ENCODE peak calls at places on chromosomes 7 and 10, in six cellular contexts. T, C, V, K, F and H are unnamed samples.
A peak's percentile ranks its signal among the peaks of the same experiment; 100 is the strongest.

GRCh38 chr7:70371652-70372051 is 760.3 kb upstream of the GALNT17 start:
- DNase-seq in T (no peak), C (no peak), V (no peak), K (no peak), F (no peak), H (no peak)

GRCh38 chr10:116255931-116256748 is 16.9 kb downstream of the GFRA1 start:
- DNase-seq in T (no peak), C (no peak), V (no peak), K (no peak), F (no peak), H (no peak)

GRCh38 chr10:11442001-11442773 is 169.3 kb downstream of the USP6NL start:
- DNase-seq in T (no peak), C (no peak), V (no peak), K (no peak), F (no peak), H (no peak)

GRCh38 chr7:141709749-141710148 is 1.6 kb downstream of the WEE2 start:
- DNase-seq in T (no peak), C (no peak), V (no peak), K (no peak), F (no peak), H (no peak)

GRCh38 chr10:114556236-114557122 is 101.6 kb downstream of the ABLIM1 start:
- DNase-seq in T (no peak), C (no peak), V (no peak), K (no peak), F (no peak), H (no peak)

GRCh38 chr7:7913506-7913905 is 55.1 kb upstream of the GLCCI1 start:
- DNase-seq in T (no peak), C (no peak), V (no peak), K (no peak), F (no peak), H (no peak)

GRCh38 chr10:84613336-84614021 is 285.1 kb downstream of the CCSER2 start:
- DNase-seq in T (peak; percentile 78), C (peak; percentile 48), V (no peak), K (peak; percentile 85), F (peak; percentile 55), H (peak; percentile 55)

GRCh38 chr7:158820656-158821055 is 8.7 kb downstream of the ESYT2 start:
- DNase-seq in T (no peak), C (no peak), V (no peak), K (no peak), F (no peak), H (no peak)

GRCh38 chr10:23384364-23384763 is 39.8 kb upstream of the C10orf67 start:
- DNase-seq in T (no peak), C (peak; percentile 9), V (no peak), K (no peak), F (no peak), H (no peak)

GRCh38 chr10:109957092-109957797 is 33.9 kb upstream of the XPNPEP1 start:
- DNase-seq in T (no peak), C (no peak), V (no peak), K (no peak), F (no peak), H (no peak)

GRCh38 chr7:65554-65953 is 126.8 kb upstream of the FAM20C start:
- DNase-seq in T (no peak), C (no peak), V (peak; percentile 80), K (peak; percentile 75), F (peak; percentile 4), H (no peak)

GRCh38 chr10:60414877-60415585 is 25.4 kb upstream of the ANK3 start:
- DNase-seq in T (peak; percentile 26), C (peak; percentile 92), V (no peak), K (no peak), F (no peak), H (no peak)

GRCh38 chr10:88238515-88238914 is 344.6 kb downstream of the RNLS start:
- DNase-seq in T (no peak), C (no peak), V (no peak), K (no peak), F (no peak), H (no peak)

GRCh38 chr10:102555781-102556328 is 52.1 kb downstream of the SUFU start:
- DNase-seq in T (peak; percentile 52), C (peak; percentile 66), V (peak; percentile 81), K (no peak), F (no peak), H (no peak)

GRCh38 chr7:135217645-135218509 is 6.6 kb upstream of the WDR91 start:
- DNase-seq in T (peak; percentile 34), C (no peak), V (no peak), K (no peak), F (no peak), H (no peak)

GRCh38 chr7:73899731-73900142 is 38.8 kb downstream of the TMEM270 start:
- DNase-seq in T (no peak), C (peak; percentile 27), V (peak; percentile 90), K (no peak), F (no peak), H (no peak)

GRCh38 chr10:124020871-124021823 is 72.3 kb downstream of the CHST15 start:
- DNase-seq in T (no peak), C (no peak), V (peak; percentile 23), K (peak; percentile 48), F (no peak), H (no peak)

GRCh38 chr7:95921543-95921942 is 149.2 kb downstream of the DYNC1I1 start:
- DNase-seq in T (no peak), C (no peak), V (no peak), K (no peak), F (no peak), H (no peak)

DNA sequence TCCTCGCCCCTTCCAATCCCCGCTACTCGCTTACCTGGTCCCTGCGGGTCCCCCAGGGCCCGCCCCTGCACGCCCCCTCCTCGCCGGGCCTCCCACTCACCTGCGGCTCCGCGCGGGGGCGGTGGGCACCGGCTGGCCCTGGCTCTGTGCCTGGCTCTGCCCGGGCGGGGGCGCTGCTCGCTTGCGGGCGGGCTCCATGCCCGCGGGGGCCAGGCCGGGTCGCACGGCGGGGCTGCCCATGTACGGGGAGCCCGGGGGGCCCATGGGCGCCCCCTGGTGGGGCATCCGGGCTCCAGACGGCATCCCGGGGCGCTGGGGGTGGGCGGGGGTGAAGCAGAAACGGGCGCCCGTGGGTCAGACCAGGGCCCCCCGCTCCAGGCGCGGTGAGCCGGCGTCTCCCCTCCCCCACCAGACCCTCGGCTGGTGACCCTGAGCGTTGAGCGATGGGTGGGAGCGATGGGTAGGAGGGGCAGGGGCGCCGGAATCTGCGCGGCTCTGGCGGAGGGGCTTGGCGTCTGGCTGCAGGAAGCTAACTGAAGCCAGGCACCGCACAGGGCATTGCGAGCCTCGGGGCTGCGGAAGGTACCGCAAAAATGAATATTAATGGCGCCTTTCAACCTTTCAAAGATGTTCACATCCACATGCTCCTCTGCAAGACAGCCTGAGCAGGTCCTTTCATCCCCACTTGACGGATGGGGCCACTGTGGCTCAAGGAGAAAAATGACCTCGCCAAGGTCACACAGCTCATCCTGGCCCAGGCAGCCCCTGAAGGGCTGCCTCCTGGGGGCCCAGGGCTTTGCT is 2.9 kb downstream of the SMARCD3 start:
- DNase-seq in T (peak; percentile 83), C (no peak), V (peak; percentile 76), K (peak; percentile 67), F (peak; percentile 59), H (no peak)
- TF ChIP-seq CTCF in T (peak; percentile 70), C (peak; percentile 53), V (peak; percentile 56), K (peak; percentile 62), F (peak; percentile 72), H (peak; percentile 53)

DNA sequence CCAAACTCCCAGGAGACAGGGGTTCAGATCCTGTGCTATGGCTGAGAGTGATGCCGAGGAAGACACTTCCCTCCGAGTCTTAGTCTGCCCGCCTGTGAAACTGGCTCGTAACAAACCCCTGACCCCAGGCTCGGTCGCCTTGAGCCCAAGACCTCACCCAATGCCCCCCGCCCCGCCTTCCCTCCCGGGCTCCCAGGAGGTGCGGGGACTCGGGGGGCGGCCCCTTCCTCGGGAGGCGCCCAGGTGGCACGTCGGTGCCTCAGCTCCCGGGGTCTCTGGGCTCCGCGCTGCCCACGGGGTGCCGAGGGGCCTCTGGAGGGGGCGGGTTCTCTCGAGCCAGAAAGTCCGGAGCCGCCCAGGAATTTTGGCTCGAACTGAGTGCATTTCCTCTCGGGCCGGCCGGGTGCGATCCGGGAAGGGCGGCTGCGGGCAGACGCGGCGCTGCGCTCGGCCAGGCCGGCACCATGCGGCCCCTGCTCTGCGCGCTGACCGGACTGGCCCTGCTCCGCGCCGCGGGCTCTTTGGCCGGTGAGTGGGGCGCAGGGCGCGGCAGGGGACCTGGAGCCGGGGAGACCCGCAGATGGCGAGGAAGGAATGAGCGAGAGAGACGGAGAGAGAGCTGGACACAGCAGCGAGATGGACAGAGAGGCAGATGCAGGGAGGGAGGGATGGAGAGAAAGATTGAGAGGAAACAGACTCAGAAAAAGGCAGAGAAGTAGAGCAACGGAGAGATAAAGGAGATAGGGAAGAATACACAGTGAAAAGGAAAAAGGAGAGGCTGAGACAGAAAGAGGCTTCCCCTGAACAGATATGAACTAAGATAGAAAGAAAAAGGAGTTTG is at the start of gene PLAC9:
- DNase-seq in T (peak; percentile 53), C (no peak), V (peak; percentile 76), K (no peak), F (peak; percentile 54), H (no peak)
- H3K4me3 ChIP-seq in T (peak within 1 kb of the TSS; percentile 87), C (peak within 1 kb of the TSS; percentile 58), V (peak within 1 kb of the TSS; percentile 62), K (peak within 1 kb of the TSS; percentile 67), F (peak within 1 kb of the TSS; percentile 48), H (peak within 1 kb of the TSS; percentile 60)

GRCh38 chr7:28417321-28417940 is 5.1 kb downstream of the CREB5 start:
- DNase-seq in T (no peak), C (no peak), V (no peak), K (no peak), F (no peak), H (no peak)

GRCh38 chr7:28418311-28418710 is 6.0 kb downstream of the CREB5 start:
- DNase-seq in T (no peak), C (no peak), V (no peak), K (no peak), F (no peak), H (no peak)

GRCh38 chr7:28423919-28424514 is 11.7 kb downstream of the CREB5 start:
- DNase-seq in T (no peak), C (no peak), V (no peak), K (no peak), F (no peak), H (no peak)

GRCh38 chr7:28423112-28423511 is 10.8 kb downstream of the CREB5 start:
- DNase-seq in T (no peak), C (no peak), V (no peak), K (no peak), F (no peak), H (no peak)

DNA sequence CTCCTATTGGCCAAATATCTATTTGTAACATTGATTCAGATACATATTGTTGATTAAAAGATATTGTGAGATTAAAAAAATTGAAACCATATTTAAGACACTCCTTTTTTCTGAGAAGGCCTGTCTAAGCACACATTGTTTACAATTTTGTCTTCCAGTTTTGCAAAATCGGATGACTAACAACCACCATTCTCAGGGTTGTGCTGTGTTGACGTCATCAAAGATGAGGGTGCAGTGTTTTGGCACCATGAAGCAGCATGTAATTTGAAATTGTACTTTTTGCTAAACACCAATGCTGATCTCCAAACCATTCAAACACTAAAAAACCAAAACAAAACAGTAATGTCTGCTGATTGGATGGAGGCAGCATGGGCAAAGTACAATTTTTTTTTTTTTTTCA is 7.4 kb downstream of the CREB5 start:
- DNase-seq in T (no peak), C (peak; percentile 69), V (no peak), K (no peak), F (no peak), H (no peak)
- H3K27ac ChIP-seq in T (no peak overlapping the region), C (no peak overlapping the region), V (no peak overlapping the region), K (no peak overlapping the region), F (no peak overlapping the region), H (no peak overlapping the region)

DNA sequence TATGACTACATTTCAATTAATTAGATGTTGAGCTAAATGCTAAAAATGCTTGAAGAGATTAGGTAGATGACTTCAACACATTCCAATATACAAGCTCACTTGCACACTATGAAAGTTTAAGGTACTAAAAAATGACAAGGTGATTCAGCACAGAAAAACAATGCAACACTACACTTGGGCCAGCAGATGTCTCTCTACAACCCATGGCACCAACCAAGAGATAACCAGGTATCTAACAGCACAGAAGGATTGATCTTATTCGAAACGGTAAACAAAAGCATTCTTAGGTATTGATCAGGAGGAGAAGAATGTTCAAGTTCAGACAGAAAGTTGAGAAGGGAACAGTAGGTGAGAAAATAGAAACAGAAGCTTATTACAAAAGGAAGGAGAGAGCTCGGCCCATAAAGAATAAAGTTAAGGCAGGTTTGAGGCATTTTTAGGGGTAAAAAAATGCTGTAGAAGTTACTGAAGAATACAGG is 248.2 kb upstream of the KLF14 start:
- DNase-seq in T (peak; percentile 49), C (no peak), V (no peak), K (peak; percentile 15), F (no peak), H (no peak)
- TF ChIP-seq CTCF in T (peak; percentile 78), C (peak; percentile 76), V (peak; percentile 54), K (peak; percentile 71), F (peak; percentile 59), H (peak; percentile 37)